ENCODE peak calls at places on chromosomes 2 and 18, in six cellular contexts. One of them, this sample, is unnamed.

GRCh38 chr2:161122772-161123530 is 37.3 kb upstream of the TANK start:
- DNase-seq in GM23338: peak
- DNase-seq in heart right ventricle: no peak
- DNase-seq in Peyer's patch: no peak
- DNase-seq in glutamatergic neuron: no peak
- DNase-seq in left ventricle myocardium inferior: no peak
- DNase-seq in this sample: no peak

GRCh38 chr2:10141736-10142639 is 19.4 kb downstream of the RRM2 start:
- DNase-seq in glutamatergic neuron: peak
- DNase-seq in GM23338: peak
- DNase-seq in Peyer's patch: peak
- DNase-seq in heart right ventricle: peak
- DNase-seq in left ventricle myocardium inferior: no peak
- DNase-seq in this sample: peak

GRCh38 chr2:121159291-121160144 is 125.5 kb downstream of the TFCP2L1 start:
- DNase-seq in Peyer's patch: no peak
- DNase-seq in heart right ventricle: no peak
- DNase-seq in GM23338: no peak
- DNase-seq in left ventricle myocardium inferior: no peak
- DNase-seq in glutamatergic neuron: no peak
- DNase-seq in this sample: no peak

GRCh38 chr2:54881759-54882158 is 158.3 kb downstream of the EML6 start:
- DNase-seq in left ventricle myocardium inferior: no peak
- DNase-seq in glutamatergic neuron: no peak
- DNase-seq in heart right ventricle: no peak
- DNase-seq in Peyer's patch: no peak
- DNase-seq in GM23338: no peak
- DNase-seq in this sample: no peak

GRCh38 chr2:144582651-144583361 is 62.9 kb upstream of the ZEB2 start:
- DNase-seq in glutamatergic neuron: no peak
- DNase-seq in GM23338: no peak
- DNase-seq in heart right ventricle: no peak
- DNase-seq in Peyer's patch: no peak
- DNase-seq in left ventricle myocardium inferior: no peak
- DNase-seq in this sample: no peak

GRCh38 chr2:236352761-236353593 is 88.8 kb upstream of the ASB18 start:
- DNase-seq in glutamatergic neuron: no peak
- DNase-seq in left ventricle myocardium inferior: no peak
- DNase-seq in heart right ventricle: no peak
- DNase-seq in GM23338: peak
- DNase-seq in Peyer's patch: no peak
- DNase-seq in this sample: no peak

GRCh38 chr2:62038980-62039771 is 133.7 kb downstream of the COMMD1 start:
- DNase-seq in glutamatergic neuron: no peak
- DNase-seq in GM23338: no peak
- DNase-seq in left ventricle myocardium inferior: no peak
- DNase-seq in Peyer's patch: no peak
- DNase-seq in heart right ventricle: no peak
- DNase-seq in this sample: no peak

GRCh38 chr2:74317696-74318095 is 25.5 kb downstream of the SLC4A5 start:
- DNase-seq in Peyer's patch: no peak
- DNase-seq in left ventricle myocardium inferior: no peak
- DNase-seq in glutamatergic neuron: no peak
- DNase-seq in heart right ventricle: no peak
- DNase-seq in GM23338: no peak
- DNase-seq in this sample: no peak

GRCh38 chr2:240136013-240136670 is at the start of gene COPS9:
- DNase-seq in glutamatergic neuron: peak
- DNase-seq in Peyer's patch: peak
- DNase-seq in heart right ventricle: peak
- DNase-seq in GM23338: peak
- DNase-seq in left ventricle myocardium inferior: peak
- DNase-seq in this sample: peak

GRCh38 chr2:168961450-168962229 is 60.5 kb downstream of the G6PC2 start:
- DNase-seq in Peyer's patch: no peak
- DNase-seq in heart right ventricle: no peak
- DNase-seq in GM23338: peak
- DNase-seq in glutamatergic neuron: no peak
- DNase-seq in left ventricle myocardium inferior: no peak
- DNase-seq in this sample: no peak

GRCh38 chr2:218658671-218659257 is 659 bp downstream of the ZNF142 start:
- DNase-seq in heart right ventricle: no peak
- DNase-seq in Peyer's patch: peak
- DNase-seq in glutamatergic neuron: peak
- DNase-seq in GM23338: peak
- DNase-seq in left ventricle myocardium inferior: no peak
- DNase-seq in this sample: peak

GRCh38 chr2:30776831-30777652 is 30.2 kb downstream of the CAPN13 start:
- DNase-seq in GM23338: no peak
- DNase-seq in heart right ventricle: no peak
- DNase-seq in left ventricle myocardium inferior: no peak
- DNase-seq in glutamatergic neuron: no peak
- DNase-seq in Peyer's patch: peak
- DNase-seq in this sample: no peak

GRCh38 chr2:63054812-63055509 is 4.3 kb downstream of the OTX1 start:
- DNase-seq in left ventricle myocardium inferior: no peak
- DNase-seq in glutamatergic neuron: peak
- DNase-seq in heart right ventricle: no peak
- DNase-seq in Peyer's patch: no peak
- DNase-seq in GM23338: peak
- DNase-seq in this sample: no peak

GRCh38 chr2:128641421-128642095 is 322.9 kb upstream of the HS6ST1 start:
- DNase-seq in Peyer's patch: no peak
- DNase-seq in GM23338: no peak
- DNase-seq in left ventricle myocardium inferior: no peak
- DNase-seq in heart right ventricle: no peak
- DNase-seq in glutamatergic neuron: peak
- DNase-seq in this sample: no peak

GRCh38 chr18:36265035-36265434 is 32.5 kb upstream of the FHOD3 start:
- DNase-seq in glutamatergic neuron: no peak
- DNase-seq in GM23338: no peak
- DNase-seq in heart right ventricle: no peak
- DNase-seq in left ventricle myocardium inferior: no peak
- DNase-seq in Peyer's patch: no peak
- DNase-seq in this sample: no peak

GRCh38 chr2:95041824-95042442 is 16.4 kb downstream of the MAL start:
- DNase-seq in heart right ventricle: no peak
- DNase-seq in glutamatergic neuron: no peak
- DNase-seq in GM23338: no peak
- DNase-seq in Peyer's patch: no peak
- DNase-seq in left ventricle myocardium inferior: no peak
- DNase-seq in this sample: no peak

GRCh38 chr2:241859436-241860183 is 916 bp upstream of the PDCD1 start:
- DNase-seq in GM23338: no peak
- DNase-seq in Peyer's patch: no peak
- DNase-seq in left ventricle myocardium inferior: peak
- DNase-seq in glutamatergic neuron: peak
- DNase-seq in heart right ventricle: peak
- DNase-seq in this sample: peak

GRCh38 chr2:228707846-228708245 is 526.4 kb upstream of the SPHKAP start:
- DNase-seq in left ventricle myocardium inferior: no peak
- DNase-seq in heart right ventricle: no peak
- DNase-seq in GM23338: no peak
- DNase-seq in glutamatergic neuron: no peak
- DNase-seq in Peyer's patch: no peak
- DNase-seq in this sample: no peak

GRCh38 chr2:113046465-113046864 is 6.2 kb downstream of the IL36B start:
- DNase-seq in Peyer's patch: no peak
- DNase-seq in left ventricle myocardium inferior: no peak
- DNase-seq in GM23338: no peak
- DNase-seq in glutamatergic neuron: no peak
- DNase-seq in heart right ventricle: no peak
- DNase-seq in this sample: no peak

GRCh38 chr2:26273501-26273900 is 28.8 kb downstream of the HADHB start:
- DNase-seq in Peyer's patch: no peak
- DNase-seq in heart right ventricle: no peak
- DNase-seq in GM23338: no peak
- DNase-seq in left ventricle myocardium inferior: no peak
- DNase-seq in glutamatergic neuron: no peak
- DNase-seq in this sample: no peak

GRCh38 chr18:9361191-9361590 is 26.6 kb downstream of the TWSG1 start:
- DNase-seq in Peyer's patch: no peak
- DNase-seq in left ventricle myocardium inferior: no peak
- DNase-seq in GM23338: no peak
- DNase-seq in heart right ventricle: no peak
- DNase-seq in glutamatergic neuron: no peak
- DNase-seq in this sample: no peak

GRCh38 chr18:9364242-9364641 is 29.7 kb downstream of the TWSG1 start:
- DNase-seq in Peyer's patch: no peak
- DNase-seq in GM23338: peak
- DNase-seq in left ventricle myocardium inferior: no peak
- DNase-seq in glutamatergic neuron: no peak
- DNase-seq in heart right ventricle: no peak
- DNase-seq in this sample: no peak

GRCh38 chr18:9365406-9365805 is 30.8 kb downstream of the TWSG1 start:
- DNase-seq in left ventricle myocardium inferior: no peak
- DNase-seq in GM23338: no peak
- DNase-seq in glutamatergic neuron: no peak
- DNase-seq in Peyer's patch: no peak
- DNase-seq in heart right ventricle: no peak
- DNase-seq in this sample: no peak

GRCh38 chr18:9362869-9363268 is 28.3 kb downstream of the TWSG1 start:
- DNase-seq in left ventricle myocardium inferior: no peak
- DNase-seq in glutamatergic neuron: no peak
- DNase-seq in GM23338: peak
- DNase-seq in heart right ventricle: no peak
- DNase-seq in Peyer's patch: no peak
- DNase-seq in this sample: no peak

DNA sequence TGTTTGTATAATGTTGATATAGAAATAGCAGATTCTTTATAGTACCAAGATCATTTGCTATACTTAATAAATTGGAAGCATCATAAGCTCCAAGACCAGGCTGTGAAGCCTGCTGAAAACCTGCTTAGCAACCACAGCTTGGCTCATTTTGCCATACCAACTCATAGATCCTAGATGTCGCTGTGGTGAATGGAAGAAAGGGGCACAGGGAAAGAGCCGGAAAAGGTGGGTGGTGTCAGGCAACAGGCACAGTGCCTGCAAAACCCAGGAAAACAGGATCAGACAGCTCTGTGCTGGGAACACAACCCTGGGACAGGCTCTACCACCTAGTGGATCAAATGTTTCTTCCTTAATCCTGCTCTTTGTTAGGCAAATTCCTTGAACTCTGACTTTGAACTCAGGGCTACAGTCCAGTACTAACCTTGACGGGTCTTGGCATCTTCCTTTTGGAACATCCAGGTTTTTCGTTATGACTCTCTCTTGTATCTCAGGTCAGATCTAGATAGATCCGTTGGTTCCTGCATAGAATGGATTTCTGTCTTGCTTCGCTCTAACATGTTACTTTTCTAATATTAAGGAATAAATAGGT is 31.6 kb downstream of the TWSG1 start:
- DNase-seq in GM23338: peak
- DNase-seq in Peyer's patch: no peak
- DNase-seq in heart right ventricle: no peak
- DNase-seq in glutamatergic neuron: peak
- DNase-seq in left ventricle myocardium inferior: no peak
- DNase-seq in this sample: no peak
- TF ChIP-seq CTCF in GM23338: peak
- TF ChIP-seq CTCF in Peyer's patch: no peak
- TF ChIP-seq CTCF in heart right ventricle: no peak
- TF ChIP-seq CTCF in glutamatergic neuron: no peak
- TF ChIP-seq CTCF in left ventricle myocardium inferior: peak
- TF ChIP-seq CTCF in this sample: no peak

GRCh38 chr2:231463698-231464575 is at the start of gene NCL:
- DNase-seq in heart right ventricle: peak
- DNase-seq in left ventricle myocardium inferior: peak
- DNase-seq in Peyer's patch: peak
- DNase-seq in glutamatergic neuron: peak
- DNase-seq in GM23338: peak
- DNase-seq in this sample: peak
- TF ChIP-seq CTCF in heart right ventricle: no peak
- TF ChIP-seq CTCF in left ventricle myocardium inferior: no peak
- TF ChIP-seq CTCF in Peyer's patch: no peak
- TF ChIP-seq CTCF in glutamatergic neuron: no peak
- TF ChIP-seq CTCF in GM23338: no peak
- TF ChIP-seq CTCF in this sample: no peak

DNA sequence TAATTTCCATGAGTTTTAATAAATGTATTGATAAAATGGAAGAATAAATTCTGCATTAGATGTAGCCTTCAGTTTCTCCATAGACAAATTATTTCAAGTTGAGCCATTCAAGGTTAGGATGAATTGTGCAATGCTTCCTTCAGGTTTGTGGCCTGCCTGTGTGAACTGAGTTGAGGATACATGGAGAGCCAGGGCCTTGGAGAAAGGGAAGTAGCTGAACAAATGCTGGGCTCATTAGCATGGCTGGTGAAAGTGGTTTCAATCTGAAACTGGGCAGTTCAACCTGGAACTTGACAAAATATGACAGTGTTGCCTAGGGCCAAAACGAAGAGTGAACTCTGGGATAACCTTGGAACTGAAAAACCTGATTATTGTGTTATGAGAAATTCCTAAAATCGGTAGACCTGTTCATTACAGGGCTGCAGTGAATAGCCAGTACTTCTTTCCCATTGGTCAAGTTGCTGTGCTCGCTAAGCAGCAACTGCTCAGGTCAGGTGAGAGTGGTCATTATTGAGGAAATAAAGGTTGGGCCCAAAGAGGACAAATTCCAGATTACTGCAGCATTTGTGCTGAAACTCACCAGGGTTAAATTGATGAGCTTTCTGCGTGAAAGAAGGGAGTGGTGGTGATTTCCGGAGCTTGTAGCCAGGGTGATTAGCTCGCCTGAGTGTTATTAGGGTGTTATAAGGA is 12.7 kb downstream of the INPP1 start:
- DNase-seq in glutamatergic neuron: no peak
- DNase-seq in Peyer's patch: no peak
- DNase-seq in left ventricle myocardium inferior: no peak
- DNase-seq in GM23338: no peak
- DNase-seq in heart right ventricle: no peak
- DNase-seq in this sample: no peak
- TF ChIP-seq CTCF in glutamatergic neuron: no peak
- TF ChIP-seq CTCF in Peyer's patch: no peak
- TF ChIP-seq CTCF in left ventricle myocardium inferior: no peak
- TF ChIP-seq CTCF in GM23338: no peak
- TF ChIP-seq CTCF in heart right ventricle: no peak
- TF ChIP-seq CTCF in this sample: no peak

GRCh38 chr2:219835493-219835892 is 208.1 kb downstream of the SLC4A3 start:
- DNase-seq in left ventricle myocardium inferior: no peak
- DNase-seq in Peyer's patch: no peak
- DNase-seq in heart right ventricle: no peak
- DNase-seq in glutamatergic neuron: no peak
- DNase-seq in GM23338: no peak
- DNase-seq in this sample: no peak

GRCh38 chr2:219832904-219833303 is 205.5 kb downstream of the SLC4A3 start:
- DNase-seq in left ventricle myocardium inferior: no peak
- DNase-seq in GM23338: no peak
- DNase-seq in glutamatergic neuron: no peak
- DNase-seq in heart right ventricle: no peak
- DNase-seq in Peyer's patch: no peak
- DNase-seq in this sample: no peak

GRCh38 chr2:219831957-219832356 is 204.5 kb downstream of the SLC4A3 start:
- DNase-seq in heart right ventricle: no peak
- DNase-seq in left ventricle myocardium inferior: no peak
- DNase-seq in GM23338: no peak
- DNase-seq in glutamatergic neuron: no peak
- DNase-seq in Peyer's patch: no peak
- DNase-seq in this sample: no peak

GRCh38 chr2:219836647-219837177 is 209.3 kb downstream of the SLC4A3 start:
- DNase-seq in glutamatergic neuron: no peak
- DNase-seq in Peyer's patch: no peak
- DNase-seq in left ventricle myocardium inferior: no peak
- DNase-seq in GM23338: no peak
- DNase-seq in heart right ventricle: no peak
- DNase-seq in this sample: no peak
- TF ChIP-seq CTCF in glutamatergic neuron: no peak
- TF ChIP-seq CTCF in Peyer's patch: no peak
- TF ChIP-seq CTCF in left ventricle myocardium inferior: peak
- TF ChIP-seq CTCF in GM23338: peak
- TF ChIP-seq CTCF in heart right ventricle: peak
- TF ChIP-seq CTCF in this sample: no peak